ENCODE peak calls at places on chromosome 1, in ten cellular contexts. Q is fibroblast of pulmonary artery; W is epithelial cell of proximal tubule; J is upper lobe of right lung; P is IMR-90; E is neural progenitor cell; B is uterus; I is fibroblast of mammary gland; N is CD8-positive, alpha-beta T cell; O is astrocyte of the spinal cord. T is an unnamed sample.

GRCh38 chr1:53104289-53104913 is 38.0 kb downstream of the SLC1A7 start:
- DNase-seq in B (peak), N (no peak), O (no peak), I (no peak), E (peak), J (no peak), Q (peak), P (no peak), W (no peak), T (no peak)

GRCh38 chr1:154809436-154810413 is 60.4 kb downstream of the KCNN3 start:
- DNase-seq in Q (peak), W (no peak), I (peak), O (peak), E (no peak), B (peak), P (peak), J (no peak), N (no peak), T (no peak)

GRCh38 chr1:96634863-96635262 is 86.7 kb upstream of the PTBP2 start:
- DNase-seq in P (peak), O (no peak), Q (no peak), I (peak), J (no peak), N (no peak), E (no peak), B (no peak), W (no peak), T (no peak)

GRCh38 chr1:216390956-216391355 is 32.3 kb downstream of the USH2A start:
- DNase-seq in Q (no peak), O (no peak), N (no peak), E (no peak), B (no peak), J (no peak), I (no peak), P (no peak), W (no peak), T (no peak)

GRCh38 chr1:41662656-41663437 is 178.4 kb upstream of the EDN2 start:
- DNase-seq in Q (peak), I (peak), B (peak), W (no peak), E (peak), O (peak), N (peak), P (peak), J (peak), T (peak)

GRCh38 chr1:157505481-157506272 is 46.6 kb downstream of the FCRL5 start:
- DNase-seq in N (no peak), O (peak), B (no peak), P (peak), Q (peak), I (peak), E (peak), J (peak), W (peak), T (peak)

GRCh38 chr1:113978863-113979702 is at the start of gene OLFML3:
- DNase-seq in J (peak), B (peak), P (peak), E (peak), Q (peak), I (peak), W (peak), O (peak), N (peak), T (peak)

GRCh38 chr1:8167936-8168335 is 141.8 kb upstream of the ERRFI1 start:
- DNase-seq in B (no peak), I (no peak), N (no peak), J (no peak), E (no peak), O (no peak), W (no peak), P (no peak), Q (no peak), T (no peak)

GRCh38 chr1:7333094-7333493 is 438.0 kb upstream of the VAMP3 start:
- DNase-seq in I (no peak), B (no peak), O (no peak), J (no peak), W (no peak), E (no peak), P (no peak), N (no peak), Q (no peak), T (no peak)

GRCh38 chr1:238153939-238154338 is 263.2 kb upstream of the ZP4 start:
- DNase-seq in I (no peak), W (no peak), O (no peak), J (no peak), E (no peak), B (no peak), P (no peak), N (no peak), Q (no peak), T (no peak)

GRCh38 chr1:57858740-57859139 is 434.9 kb upstream of the DAB1 start:
- DNase-seq in J (no peak), O (no peak), N (no peak), W (no peak), I (no peak), Q (no peak), E (no peak), B (no peak), P (no peak), T (no peak)

GRCh38 chr1:67342002-67342890 is 34.6 kb downstream of the IL12RB2 start:
- DNase-seq in I (no peak), N (no peak), P (no peak), Q (no peak), J (no peak), W (no peak), B (no peak), E (peak), O (no peak), T (no peak)

DNA sequence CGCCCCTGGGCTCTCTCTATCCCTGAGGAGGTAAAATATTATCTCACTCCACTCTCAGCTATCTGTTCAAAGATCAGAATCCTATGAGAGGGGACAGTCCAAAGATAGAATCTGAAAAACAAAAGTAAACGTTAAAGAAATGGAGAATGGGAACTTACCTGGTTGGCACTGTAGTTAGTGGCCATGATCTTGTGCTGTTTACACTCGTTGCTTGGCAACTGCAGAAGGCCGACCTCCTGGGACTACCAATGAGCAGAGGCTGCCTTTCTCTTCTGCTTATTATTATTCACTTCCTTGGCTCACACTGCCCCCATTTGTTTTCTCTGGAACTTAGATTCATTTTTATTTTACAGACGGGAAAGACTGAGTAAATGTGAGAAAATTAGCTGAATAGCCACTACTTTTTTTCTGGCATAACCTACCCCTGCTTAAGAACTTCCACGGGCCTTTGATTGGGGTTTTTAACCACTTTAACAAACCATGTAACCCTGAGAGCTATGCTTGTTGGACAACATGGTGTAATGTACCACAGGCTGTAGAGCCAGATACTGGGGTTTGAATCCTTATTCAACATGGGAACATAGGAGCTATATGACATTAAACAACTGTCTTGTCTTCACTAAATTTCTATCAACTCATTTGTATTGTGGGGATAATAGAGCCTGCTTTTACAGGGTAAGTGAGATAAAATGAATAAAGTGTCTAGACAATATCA is at the start of gene CFAP126:
- DNase-seq in W (peak), I (peak), N (peak), P (peak), B (no peak), E (peak), Q (peak), O (peak), J (no peak), T (peak)
- TF ChIP-seq CTCF in W (peak), I (peak), N (no peak), P (peak), B (peak), E (no peak), Q (peak), O (no peak), J (peak), T (no peak)

GRCh38 chr1:2414297-2414958 is 2.1 kb upstream of the PEX10 start:
- DNase-seq in W (no peak), E (peak), I (peak), B (peak), N (peak), Q (peak), O (peak), J (peak), P (peak), T (peak)
- H3K4me3 ChIP-seq in W (peak), E (no peak), I (no peak), B (no peak), N (peak), Q (no peak), O (no peak), J (no peak), P (no peak), T (no peak)

DNA sequence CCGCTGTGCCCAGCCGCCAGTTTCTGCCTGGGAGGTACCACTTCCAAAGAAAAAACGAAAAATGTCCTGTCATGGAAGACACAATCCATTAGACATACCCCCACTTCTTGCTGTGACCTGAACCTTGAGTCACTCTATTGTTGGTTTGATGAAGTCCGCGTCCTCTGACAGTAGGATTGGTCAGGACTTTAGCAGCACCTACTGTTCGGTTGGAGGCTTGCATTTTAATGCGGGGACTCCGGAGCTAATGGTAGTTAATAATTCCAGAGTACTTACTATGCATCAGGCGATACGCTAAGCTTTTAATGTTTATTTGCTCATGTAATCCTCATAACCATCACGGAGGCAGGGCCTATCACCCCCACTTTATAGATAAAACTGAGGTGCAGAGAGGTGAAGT is 7.9 kb upstream of the ELF3 start:
- DNase-seq in Q (no peak), W (no peak), J (no peak), P (no peak), O (no peak), B (no peak), N (no peak), I (no peak), E (no peak), T (no peak)
- TF ChIP-seq CTCF in Q (no peak), W (no peak), J (no peak), P (no peak), O (no peak), B (no peak), N (no peak), I (no peak), E (no peak), T (no peak)

GRCh38 chr1:12076425-12077005 is 13.4 kb downstream of the TNFRSF8 start:
- DNase-seq in B (no peak), E (no peak), N (no peak), O (no peak), Q (no peak), J (no peak), W (no peak), I (no peak), P (no peak), T (no peak)

GRCh38 chr1:12078938-12079861 is 16.1 kb downstream of the TNFRSF8 start:
- DNase-seq in O (peak), J (no peak), Q (peak), I (peak), P (peak), E (peak), B (peak), N (no peak), W (no peak), T (peak)

GRCh38 chr1:12080156-12080555 is 17.1 kb downstream of the TNFRSF8 start:
- DNase-seq in E (no peak), O (no peak), J (no peak), W (no peak), B (no peak), N (no peak), P (no peak), Q (no peak), I (no peak), T (no peak)

GRCh38 chr1:12080773-12081556 is 17.9 kb downstream of the TNFRSF8 start:
- DNase-seq in E (no peak), P (no peak), O (no peak), I (no peak), W (no peak), Q (no peak), N (no peak), J (no peak), B (no peak), T (no peak)

GRCh38 chr1:12078575-12078937 is 15.5 kb downstream of the TNFRSF8 start:
- DNase-seq in J (no peak), E (no peak), O (no peak), W (no peak), B (no peak), N (no peak), P (no peak), Q (no peak), I (no peak), T (no peak)
- H3K4me3 ChIP-seq in J (no peak), E (no peak), O (no peak), W (no peak), B (no peak), N (no peak), P (no peak), Q (no peak), I (no peak), T (no peak)

T was measured in fibroblast of villous mesenchyme.